ENCODE peak calls at places on chromosome 17, in ten cellular contexts. G is activated naive CD8-positive, alpha-beta T cell treated with anti-CD3 and anti-CD28 coated beads for 36 hours; C is activated T-helper 1 cell treated with anti-CD3 and anti-CD28 coated beads, Interleukin-2, amount 50 U/mL, for 16 hours; V is OCI-LY7; L is left ventricle myocardium inferior; X is A549; K is stimulated activated CD4-positive, alpha-beta T cell treated with anti-CD3 and anti-CD28 coated beads, Interleukin-12 subunit alpha, Interleukin-12 subunit beta, amount 100 ng/mL, for 4 hours; E is cardiac fibroblast; J is GM23248; W is breast epithelium. T is an unnamed sample.

GRCh38 chr17:61489719-61490490 is 37.7 kb downstream of the TBX4 start:
- DNase-seq in G (no peak), C (no peak), V (no peak), L (no peak), X (no peak), K (no peak), E (no peak), J (no peak), W (no peak), T (no peak)

GRCh38 chr17:75753193-75753513 is 11.8 kb downstream of the GALK1 start:
- DNase-seq in G (no peak), C (no peak), V (no peak), L (no peak), X (no peak), K (no peak), E (no peak), J (no peak), W (no peak), T (no peak)

GRCh38 chr17:21089145-21089544 is 37.6 kb upstream of the DHRS7B start:
- DNase-seq in G (no peak), C (no peak), V (no peak), L (no peak), X (no peak), K (no peak), E (peak), J (peak), W (no peak), T (no peak)

GRCh38 chr17:80647746-80648145 is 103.1 kb downstream of the RPTOR start:
- DNase-seq in G (peak), C (no peak), V (no peak), L (no peak), X (no peak), K (no peak), E (peak), J (peak), W (no peak), T (no peak)

GRCh38 chr17:43658890-43659289 is 2.8 kb downstream of the MEOX1 start:
- DNase-seq in G (no peak), C (no peak), V (no peak), L (no peak), X (no peak), K (no peak), E (no peak), J (no peak), W (no peak), T (no peak)

GRCh38 chr17:82952019-82952418 is 112.2 kb upstream of the ZNF750 start:
- DNase-seq in G (no peak), C (no peak), V (no peak), L (peak), X (no peak), K (no peak), E (no peak), J (no peak), W (no peak), T (no peak)

GRCh38 chr17:49557204-49558024 is 18.3 kb upstream of the NXPH3 start:
- DNase-seq in G (peak), C (no peak), V (peak), L (no peak), X (peak), K (no peak), E (peak), J (peak), W (no peak), T (no peak)

GRCh38 chr17:36721560-36722120 is 120.3 kb downstream of the MRM1 start:
- DNase-seq in G (no peak), C (no peak), V (no peak), L (no peak), X (no peak), K (no peak), E (peak), J (peak), W (no peak), T (no peak)

GRCh38 chr17:12024332-12024731 is 3.7 kb downstream of the MAP2K4 start:
- DNase-seq in G (no peak), C (no peak), V (no peak), L (no peak), X (peak), K (no peak), E (peak), J (peak), W (no peak), T (no peak)

GRCh38 chr17:60354223-60354622 is 37.7 kb downstream of the USP32 start:
- DNase-seq in G (no peak), C (no peak), V (no peak), L (no peak), X (no peak), K (no peak), E (peak), J (peak), W (no peak), T (no peak)

GRCh38 chr17:978110-979093 is 1.2 kb downstream of the NXN start:
- DNase-seq in G (no peak), C (no peak), V (no peak), L (peak), X (no peak), K (no peak), E (no peak), J (peak), W (no peak), T (no peak)

GRCh38 chr17:51876986-51877385 is 281.5 kb downstream of the CA10 start:
- DNase-seq in G (no peak), C (no peak), V (no peak), L (no peak), X (no peak), K (no peak), E (no peak), J (no peak), W (no peak), T (no peak)

GRCh38 chr17:27520571-27521185 is 64.4 kb downstream of the KSR1 start:
- DNase-seq in G (no peak), C (no peak), V (no peak), L (no peak), X (no peak), K (no peak), E (no peak), J (no peak), W (no peak), T (no peak)

GRCh38 chr17:21532763-21533385 is 156.7 kb downstream of the KCNJ12 start:
- DNase-seq in G (no peak), C (no peak), V (no peak), L (no peak), X (no peak), K (no peak), E (no peak), J (no peak), W (no peak), T (no peak)

GRCh38 chr17:73293031-73293430 is 18.8 kb downstream of the CDC42EP4 start:
- DNase-seq in G (no peak), C (no peak), V (no peak), L (no peak), X (no peak), K (no peak), E (no peak), J (peak), W (no peak), T (no peak)

GRCh38 chr17:7001562-7001961 is 5.7 kb downstream of the ALOX12 start:
- DNase-seq in G (peak), C (no peak), V (no peak), L (no peak), X (no peak), K (peak), E (peak), J (peak), W (no peak), T (peak)

GRCh38 chr17:20091161-20092029 is 82.2 kb downstream of the SPECC1 start:
- DNase-seq in G (no peak), C (no peak), V (no peak), L (peak), X (no peak), K (no peak), E (peak), J (no peak), W (no peak), T (no peak)

GRCh38 chr17:45395569-45396415 is 36.9 kb downstream of the ARHGAP27 start:
- DNase-seq in G (no peak), C (no peak), V (no peak), L (no peak), X (no peak), K (no peak), E (no peak), J (peak), W (no peak), T (no peak)

GRCh38 chr17:5838661-5839300 is 231.4 kb upstream of the WSCD1 start:
- DNase-seq in G (no peak), C (no peak), V (peak), L (no peak), X (no peak), K (no peak), E (no peak), J (no peak), W (no peak), T (no peak)

GRCh38 chr17:42287305-42288077 is 807 bp upstream of the STAT5A start:
- DNase-seq in G (peak), C (no peak), V (no peak), L (peak), X (no peak), K (peak), E (no peak), J (peak), W (peak), T (no peak)

GRCh38 chr17:12839042-12839441 is 49.7 kb downstream of the ARHGAP44 start:
- DNase-seq in G (no peak), C (no peak), V (no peak), L (no peak), X (no peak), K (no peak), E (no peak), J (no peak), W (no peak), T (no peak)

GRCh38 chr17:10999484-10999883 is 161.6 kb upstream of the PIRT start:
- DNase-seq in G (no peak), C (no peak), V (no peak), L (no peak), X (no peak), K (no peak), E (no peak), J (no peak), W (no peak), T (no peak)

GRCh38 chr17:71615820-71616219 is 505.0 kb upstream of the SOX9 start:
- DNase-seq in G (no peak), C (no peak), V (no peak), L (no peak), X (no peak), K (no peak), E (no peak), J (no peak), W (no peak), T (no peak)

GRCh38 chr17:38511126-38512108 is 83.2 kb downstream of the ARHGAP23 start:
- DNase-seq in G (no peak), C (no peak), V (no peak), L (no peak), X (no peak), K (no peak), E (peak), J (peak), W (no peak), T (no peak)

T was measured in T-helper 17 cell.